ENCODE peak calls at places on chromosome 12, in six cellular contexts. J, F, H, S, A and C are unnamed samples.

GRCh38 chr12:96196781-96197180 is 2.6 kb downstream of the ELK3 start:
- DNase-seq in J (no peak), F (peak), H (no peak), S (no peak), A (no peak), C (peak)

GRCh38 chr12:121128908-121129704 is 3.6 kb upstream of the P2RX7 start:
- DNase-seq in J (peak), F (peak), H (peak), S (peak), A (peak), C (peak)

GRCh38 chr12:66351301-66351700 is 49.0 kb downstream of the HELB start:
- DNase-seq in J (no peak), F (no peak), H (no peak), S (no peak), A (no peak), C (no peak)

GRCh38 chr12:46609281-46609623 is 216.5 kb downstream of the SLC38A4 start:
- DNase-seq in J (no peak), F (no peak), H (no peak), S (no peak), A (no peak), C (no peak)

GRCh38 chr12:1619599-1619998 is 9.4 kb upstream of the WNT5B start:
- DNase-seq in J (no peak), F (no peak), H (no peak), S (no peak), A (no peak), C (no peak)

GRCh38 chr12:121301876-121302275 is 5.4 kb upstream of the CAMKK2 start:
- DNase-seq in J (no peak), F (no peak), H (no peak), S (no peak), A (no peak), C (no peak)

GRCh38 chr12:27996761-27997160 is 24.2 kb upstream of the PTHLH start:
- DNase-seq in J (no peak), F (no peak), H (no peak), S (no peak), A (no peak), C (no peak)

GRCh38 chr12:99154264-99154982 is 493.1 kb upstream of the GARIN6 start:
- DNase-seq in J (no peak), F (peak), H (no peak), S (no peak), A (no peak), C (no peak)

GRCh38 chr12:24379038-24379437 is 429.6 kb upstream of the SOX5 start:
- DNase-seq in J (no peak), F (no peak), H (no peak), S (no peak), A (no peak), C (no peak)
- H3K27ac ChIP-seq in J (no peak), F (peak), H (no peak), S (no peak), A (no peak), C (no peak)

GRCh38 chr12:107607464-107608392 is 77.9 kb upstream of the PWP1 start:
- DNase-seq in J (peak), F (peak), H (peak), S (peak), A (peak), C (no peak)

GRCh38 chr12:107612508-107612907 is 73.1 kb upstream of the PWP1 start:
- DNase-seq in J (no peak), F (peak), H (no peak), S (no peak), A (no peak), C (no peak)

GRCh38 chr12:107605293-107605692 is 80.3 kb upstream of the PWP1 start:
- DNase-seq in J (no peak), F (no peak), H (no peak), S (no peak), A (no peak), C (no peak)

DNA sequence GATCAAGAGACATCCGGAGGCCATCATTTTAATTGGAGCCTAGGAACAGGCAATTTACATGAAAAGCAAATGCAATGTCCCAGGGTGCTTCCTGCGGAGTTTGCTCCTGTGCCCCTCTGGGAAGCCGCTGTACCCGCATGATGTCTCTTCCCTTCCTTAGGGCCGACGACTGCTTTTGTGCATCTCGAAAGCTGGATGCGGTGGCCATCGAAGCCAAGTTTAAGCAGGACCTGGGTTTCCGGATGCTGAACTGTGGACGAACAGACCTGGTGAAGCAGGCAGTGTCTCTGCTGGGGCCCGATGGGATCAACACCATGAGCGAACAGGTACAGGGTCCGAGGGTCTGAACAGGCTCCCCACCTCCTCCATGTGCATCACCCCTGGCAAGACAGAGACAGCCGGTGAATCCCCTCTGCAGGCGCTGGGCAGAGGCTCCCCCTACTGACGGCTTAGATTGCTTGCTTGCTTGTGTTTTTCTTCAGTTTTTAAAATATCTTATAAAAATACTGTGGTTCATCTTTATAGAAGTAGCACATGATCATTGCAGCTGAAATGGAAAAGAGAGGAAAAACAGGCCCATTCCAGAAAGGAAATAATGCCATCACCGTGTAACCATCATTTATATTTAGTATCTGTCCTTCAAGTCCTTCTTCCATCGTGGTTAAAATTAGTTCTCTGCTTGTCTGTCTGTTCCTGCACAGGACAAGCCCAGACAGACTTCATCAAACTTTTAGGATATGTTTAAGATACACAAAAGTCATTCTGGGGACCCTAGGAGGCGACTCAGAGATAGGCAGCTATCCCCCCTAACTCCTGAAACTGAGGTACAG is 75.4 kb upstream of the PWP1 start:
- DNase-seq in J (no peak), F (peak), H (peak), S (peak), A (peak), C (no peak)
- TF ChIP-seq CTCF in J (peak), F (peak), H (peak), S (peak), A (peak), C (no peak)

GRCh38 chr12:54285150-54286041 is 4.9 kb downstream of the HNRNPA1 start:
- DNase-seq in J (no peak), F (no peak), H (no peak), S (no peak), A (no peak), C (no peak)

GRCh38 chr12:54280401-54281260 is at the start of gene HNRNPA1:
- DNase-seq in J (peak), F (peak), H (peak), S (peak), A (peak), C (peak)

GRCh38 chr12:54287316-54288157 is 7.0 kb downstream of the HNRNPA1 start:
- DNase-seq in J (no peak), F (no peak), H (no peak), S (no peak), A (no peak), C (no peak)

GRCh38 chr12:54282949-54283593 is 2.5 kb downstream of the HNRNPA1 start:
- DNase-seq in J (no peak), F (no peak), H (no peak), S (no peak), A (no peak), C (no peak)

DNA sequence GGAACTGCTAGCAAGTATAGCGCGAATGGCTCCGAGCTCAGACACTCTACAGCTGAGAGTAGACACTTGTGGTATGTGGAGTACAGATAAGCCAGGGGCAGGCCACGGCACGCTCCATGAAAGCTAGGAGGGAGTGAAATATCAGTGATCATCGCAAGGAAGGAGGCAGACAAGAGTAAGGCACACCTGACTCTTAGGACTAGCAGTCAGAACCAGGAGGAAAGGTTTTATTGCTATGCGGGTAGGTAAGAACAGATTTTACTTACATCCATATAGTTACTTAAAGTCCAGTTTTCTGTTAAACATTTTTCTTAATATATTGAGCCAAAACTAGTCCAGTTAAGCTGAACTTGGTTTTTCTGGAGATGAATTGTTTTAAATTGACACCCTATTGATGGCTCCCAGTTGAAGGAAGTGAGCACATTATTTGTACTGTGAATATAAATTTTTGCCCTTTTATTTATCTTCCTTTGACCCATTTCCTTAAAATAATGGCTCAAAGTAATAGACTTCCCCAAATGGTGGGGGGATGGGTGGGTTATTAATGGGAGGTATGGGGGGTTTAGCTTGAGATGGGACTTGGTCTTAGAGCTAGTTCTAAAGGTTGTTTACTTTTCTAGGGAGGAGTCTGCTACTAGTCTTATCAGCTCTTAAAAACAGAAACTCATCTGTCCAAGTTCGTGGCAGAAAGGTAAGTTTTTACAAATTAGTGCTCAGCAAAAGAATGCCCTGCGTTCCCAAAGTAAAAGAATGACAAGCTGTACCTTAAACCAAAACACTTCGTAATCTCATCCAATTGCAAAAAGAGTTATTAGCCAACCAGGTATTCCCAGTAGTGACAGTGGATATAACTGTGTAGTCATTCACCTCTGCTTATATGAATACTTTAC is 5.8 kb downstream of the HNRNPA1 start:
- DNase-seq in J (no peak), F (no peak), H (no peak), S (no peak), A (no peak), C (no peak)
- H3K27ac ChIP-seq in J (peak), F (no peak), H (peak), S (peak), A (peak), C (no peak)

GRCh38 chr12:19573866-19574265 is 134.6 kb downstream of the AEBP2 start:
- DNase-seq in J (no peak), F (no peak), H (no peak), S (no peak), A (no peak), C (no peak)
- TF ChIP-seq CTCF in J (no peak), F (no peak), H (no peak), S (no peak), A (no peak), C (no peak)

DNA sequence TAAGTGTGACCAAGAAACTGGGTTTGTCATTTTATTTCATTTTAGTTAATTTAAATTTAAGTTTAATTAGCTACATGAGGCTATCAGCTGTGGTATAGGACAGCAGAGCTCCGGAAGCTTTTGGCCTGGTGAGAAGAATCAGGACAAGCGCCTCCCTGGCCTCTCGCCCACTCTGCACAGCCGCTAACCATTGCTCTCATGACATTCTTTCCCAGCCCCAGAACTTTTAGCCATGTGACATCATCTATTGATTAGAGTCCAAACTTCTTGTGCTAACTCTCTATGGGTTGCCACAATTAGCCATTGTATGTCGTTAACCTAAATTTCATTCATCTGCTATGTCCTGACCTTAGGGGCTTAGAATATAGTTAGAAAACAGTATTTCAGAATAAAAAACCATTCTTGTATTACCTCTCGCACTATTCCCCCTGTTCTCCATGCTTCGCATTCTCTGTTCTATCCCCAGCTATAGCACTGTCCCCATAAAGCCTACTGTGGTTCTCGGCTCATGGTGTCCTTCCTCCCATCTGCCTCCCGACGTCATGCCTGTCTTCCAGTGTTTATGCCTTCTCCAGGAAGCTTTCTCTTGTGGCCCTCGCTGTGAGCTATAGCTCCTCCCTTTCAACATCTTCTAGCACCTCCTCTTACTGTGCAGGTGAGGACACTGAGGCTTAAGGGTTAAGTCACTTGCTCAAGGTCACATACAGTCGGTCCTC is 23.5 kb downstream of the SSH1 start:
- DNase-seq in J (no peak), F (peak), H (no peak), S (no peak), A (no peak), C (no peak)
- H3K27ac ChIP-seq in J (no peak), F (peak), H (no peak), S (no peak), A (no peak), C (peak)

GRCh38 chr12:55955800-55956508 is 9.9 kb downstream of the PMEL start:
- DNase-seq in J (peak), F (peak), H (peak), S (peak), A (peak), C (no peak)
- TF ChIP-seq CTCF in J (peak), F (peak), H (peak), S (peak), A (peak), C (no peak)

GRCh38 chr12:110639336-110640178 is 25.6 kb downstream of the TCTN1 start:
- DNase-seq in J (no peak), F (peak), H (no peak), S (no peak), A (no peak), C (no peak)
- H3K27ac ChIP-seq in J (no peak), F (no peak), H (no peak), S (no peak), A (no peak), C (peak)

GRCh38 chr12:130916251-130916911 is 37.3 kb upstream of the ADGRD1 start:
- DNase-seq in J (peak), F (peak), H (peak), S (peak), A (peak), C (no peak)
- TF ChIP-seq CTCF in J (peak), F (peak), H (peak), S (peak), A (peak), C (peak)